ENCODE peak calls at places on chromosome 5, in four cellular contexts. I, F, X and W are unnamed samples.

GRCh38 chr5:149073217-149073616 is 10.4 kb upstream of the SH3TC2 start:
- DNase-seq in I (no peak), X (no peak), F (no peak), W (no peak)

GRCh38 chr5:152405145-152405544 is at the start of gene NMUR2:
- DNase-seq in F (no peak), X (peak; percentile 27), I (no peak), W (peak; percentile 54)

GRCh38 chr5:126016256-126016655 is 407.0 kb upstream of the GRAMD2B start:
- DNase-seq in X (no peak), F (no peak), I (no peak), W (no peak)

GRCh38 chr5:160271396-160271795 is 41.0 kb downstream of the CCNJL start:
- DNase-seq in F (no peak), X (peak; percentile 59), I (no peak), W (peak; percentile 44)

GRCh38 chr5:83721878-83722779 is 1.5 kb upstream of the HAPLN1 start:
- DNase-seq in X (peak; percentile 93), I (peak; percentile 74), F (peak; percentile 11), W (peak; percentile 79)

GRCh38 chr5:69414885-69415583 is at the start of gene MARVELD2:
- DNase-seq in I (peak; percentile 94), F (no peak), X (peak; percentile 92), W (peak; percentile 80)

GRCh38 chr5:14971864-14972263 is 100.3 kb upstream of the ANKH start:
- DNase-seq in I (no peak), X (no peak), F (no peak), W (no peak)

GRCh38 chr5:139110526-139111168 is 87.5 kb downstream of the SIL1 start:
- DNase-seq in I (no peak), F (no peak), X (no peak), W (no peak)

GRCh38 chr5:131430794-131431193 is 166.9 kb downstream of the CDC42SE2 start:
- DNase-seq in F (no peak), I (no peak), X (no peak), W (no peak)

GRCh38 chr5:75608886-75609285 is 2.4 kb upstream of the ANKDD1B start:
- DNase-seq in X (no peak), F (no peak), I (no peak), W (no peak)

GRCh38 chr5:101424530-101425175 is 521.6 kb upstream of the ST8SIA4 start:
- DNase-seq in X (no peak), I (no peak), F (peak; percentile 11), W (no peak)

GRCh38 chr5:149024477-149024876 is 38.4 kb downstream of the SH3TC2 start:
- DNase-seq in F (no peak), X (no peak), I (no peak), W (no peak)

GRCh38 chr5:135538261-135538660 is 2.5 kb upstream of the NEUROG1 start:
- DNase-seq in X (peak; percentile 77), F (no peak), I (no peak), W (no peak)

GRCh38 chr5:168578506-168579205 is 512 bp downstream of the PANK3 start:
- DNase-seq in F (peak; percentile 6), X (peak; percentile 67), I (no peak), W (no peak)

GRCh38 chr5:178296066-178296465 is 63.5 kb upstream of the PHYKPL start:
- DNase-seq in I (no peak), F (no peak), X (no peak), W (no peak)

GRCh38 chr5:93246093-93246855 is 334.7 kb downstream of the NR2F1-AS1 start:
- DNase-seq in F (peak; percentile 49), X (no peak), I (no peak), W (peak; percentile 13)

GRCh38 chr5:125576823-125577222 is 830.4 kb upstream of the ZNF608 start:
- DNase-seq in I (no peak), F (no peak), X (no peak), W (no peak)

GRCh38 chr5:178293400-178293799 is 60.8 kb upstream of the PHYKPL start:
- DNase-seq in I (no peak), X (no peak), F (no peak), W (no peak)

GRCh38 chr5:88144219-88145040 is 124.2 kb downstream of the TMEM161B start:
- DNase-seq in F (no peak), I (no peak), X (no peak), W (peak; percentile 18)

GRCh38 chr5:95027151-95027721 is 257.7 kb downstream of the MCTP1 start:
- DNase-seq in X (peak; percentile 61), I (no peak), F (no peak), W (no peak)

GRCh38 chr5:166262395-166262794 is 2029.0 kb upstream of the WWC1 start:
- DNase-seq in X (no peak), I (no peak), F (no peak), W (no peak)

GRCh38 chr5:166251786-166252185 is 2039.7 kb upstream of the WWC1 start:
- DNase-seq in X (no peak), I (no peak), F (no peak), W (no peak)

DNA sequence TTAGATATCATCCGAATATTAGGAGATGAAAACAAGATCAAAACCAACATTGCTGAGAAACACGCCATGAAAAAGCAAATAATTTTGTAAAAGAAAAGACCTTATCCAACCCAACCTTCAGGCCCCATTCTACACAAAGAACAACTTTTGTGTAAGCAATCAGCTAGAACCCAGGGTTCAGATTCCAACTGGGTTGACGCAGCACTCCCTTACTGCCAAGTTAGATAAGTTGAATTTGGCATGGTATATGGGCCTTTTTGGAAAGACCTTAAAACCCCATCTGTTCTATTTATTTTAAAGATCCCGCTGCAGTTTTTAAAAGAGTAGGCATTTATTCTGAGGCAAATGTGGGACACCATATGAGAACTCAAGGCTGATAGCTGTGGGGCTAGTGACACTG is 2033.8 kb upstream of the WWC1 start:
- DNase-seq in I (no peak), F (no peak), X (no peak), W (no peak)
- TF ChIP-seq CTCF in I (no peak), F (no peak), X (no peak), W (no peak)

GRCh38 chr5:91219803-91220371 is 163.2 kb downstream of the ARRDC3 start:
- DNase-seq in X (peak; percentile 24), I (no peak), F (no peak), W (no peak)
- TF ChIP-seq CTCF in X (peak; percentile 46), I (no peak), F (peak; percentile 26), W (peak; percentile 12)

GRCh38 chr5:165460911-165461310 is 1955.5 kb downstream of the MAT2B start:
- DNase-seq in I (no peak), F (no peak), X (no peak), W (no peak)

GRCh38 chr5:165459232-165459631 is 1953.8 kb downstream of the MAT2B start:
- DNase-seq in X (no peak), F (no peak), I (no peak), W (no peak)

DNA sequence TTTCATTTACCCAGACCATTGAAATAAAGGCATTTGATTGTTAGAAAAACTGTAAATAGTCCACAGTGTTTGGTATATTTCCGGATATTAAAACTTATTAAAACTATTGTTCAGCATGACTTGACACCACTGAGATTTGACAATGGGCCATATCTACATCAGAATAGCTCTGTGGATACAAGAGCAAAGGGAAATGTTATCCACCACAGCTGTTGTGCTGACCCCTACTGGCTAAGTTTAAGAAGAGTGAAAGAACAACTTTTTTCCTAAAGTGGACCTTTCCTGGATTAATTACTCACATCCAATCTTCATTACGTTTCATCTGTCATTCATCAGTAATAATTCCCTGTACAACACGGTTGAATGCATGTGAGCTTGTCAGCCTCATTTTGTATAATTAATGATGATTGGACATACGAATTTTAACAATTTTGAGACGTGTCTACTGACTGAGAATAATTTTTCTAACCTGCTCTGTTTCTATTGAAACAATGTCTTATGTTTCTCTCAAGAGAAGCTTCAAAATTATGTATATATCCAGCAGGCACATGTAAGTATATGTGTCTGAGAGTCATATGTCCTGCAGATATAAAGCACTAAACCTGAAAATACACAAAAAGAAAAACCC is 1952.5 kb downstream of the MAT2B start:
- DNase-seq in X (peak; percentile 24), F (peak; percentile 13), I (no peak), W (peak; percentile 10)
- TF ChIP-seq CTCF in X (peak; percentile 60), F (peak; percentile 83), I (no peak), W (peak; percentile 73)

DNA sequence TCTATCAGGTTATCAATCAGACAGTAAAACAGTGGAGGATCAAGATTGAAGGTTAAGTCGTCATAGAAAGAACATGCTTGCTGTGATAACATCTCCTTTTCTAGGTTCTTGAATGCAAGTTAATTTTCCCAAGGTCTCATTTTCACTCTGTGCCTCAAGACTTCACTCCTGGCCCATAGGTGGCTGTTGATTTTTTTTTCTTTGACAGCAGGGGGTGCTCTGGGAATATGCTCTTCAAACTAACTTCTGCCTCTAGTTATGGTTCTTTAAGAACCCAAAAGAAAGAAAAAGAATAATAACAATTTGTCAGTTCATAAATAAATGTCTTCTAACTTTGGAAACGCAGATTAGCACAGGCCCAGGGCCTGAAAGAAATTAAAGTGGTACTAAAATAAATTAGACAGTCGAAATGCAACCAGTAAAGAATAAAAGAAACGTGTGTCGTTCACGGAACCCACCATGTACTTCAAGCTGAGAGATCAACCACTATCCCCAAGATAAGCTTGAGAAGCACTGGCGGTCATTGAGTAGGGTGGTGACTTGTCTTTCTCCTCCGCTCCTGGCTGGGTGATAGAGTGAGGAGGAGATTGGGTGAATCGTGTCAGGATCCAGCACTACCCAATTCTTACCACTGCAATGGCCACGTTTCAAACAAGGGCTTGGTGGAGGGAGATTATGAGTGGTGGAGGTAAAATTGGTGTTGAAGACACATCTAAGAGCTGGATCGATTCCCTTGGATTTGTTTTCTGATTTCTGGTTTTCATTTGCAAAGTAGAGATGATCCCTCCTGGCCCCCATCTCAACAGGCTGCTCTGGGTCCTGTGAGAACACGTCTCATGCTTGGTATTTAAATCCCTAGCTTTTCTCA is 93.4 kb upstream of the IRX4 start:
- DNase-seq in F (no peak), I (no peak), X (no peak), W (no peak)
- TF ChIP-seq CTCF in F (no peak), I (no peak), X (no peak), W (no peak)

GRCh38 chr5:62330302-62330701 is 24.3 kb downstream of the KIF2A start:
- DNase-seq in I (no peak), X (no peak), F (no peak), W (no peak)

GRCh38 chr5:62333250-62333800 is 27.3 kb downstream of the KIF2A start:
- DNase-seq in X (no peak), F (no peak), I (no peak), W (no peak)

GRCh38 chr5:62331921-62332320 is 25.9 kb downstream of the KIF2A start:
- DNase-seq in I (no peak), F (no peak), X (no peak), W (no peak)

GRCh38 chr5:62328772-62329491 is 22.9 kb downstream of the KIF2A start:
- DNase-seq in X (no peak), I (no peak), F (no peak), W (no peak)

DNA sequence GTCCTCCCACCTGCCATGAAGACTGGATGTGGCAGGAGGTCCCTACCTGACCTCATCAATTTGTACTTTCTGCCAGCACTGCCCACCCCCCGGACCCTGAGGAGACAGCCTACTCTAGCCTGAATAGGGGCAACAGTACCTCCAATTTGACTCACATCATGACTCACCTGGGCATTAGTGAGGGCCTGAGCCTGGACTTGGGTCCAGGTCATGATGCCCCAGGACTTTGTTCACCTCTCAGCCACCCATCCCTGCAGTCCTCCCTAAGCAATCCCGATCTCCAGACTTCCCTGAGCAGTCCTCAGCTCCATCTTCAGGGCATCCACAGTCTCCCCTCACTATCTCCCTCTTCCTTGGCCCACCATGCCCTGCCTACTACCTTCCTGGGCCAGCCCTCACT is 28.1 kb downstream of the KIF2A start:
- DNase-seq in I (peak; percentile 66), F (no peak), X (no peak), W (no peak)
- TF ChIP-seq CTCF in I (no peak), F (no peak), X (no peak), W (no peak)

GRCh38 chr5:162703914-162704313 is 636.3 kb downstream of the GABRG2 start:
- DNase-seq in X (no peak), F (no peak), I (no peak), W (no peak)

GRCh38 chr5:162699361-162699760 is 631.8 kb downstream of the GABRG2 start:
- DNase-seq in F (no peak), X (no peak), I (no peak), W (no peak)
- TF ChIP-seq CTCF in F (no peak), X (no peak), I (no peak), W (no peak)